ENCODE peak calls at places on chromosomes 2 and 18, in five cellular contexts. R is adipocyte, U is posterior cingulate gyrus, B is A172, N is T1000. C is an unnamed sample.

GRCh38 chr2:42917374-42918017 is 125.1 kb upstream of the HAAO start:
- DNase-seq in R (no peak), U (no peak), B (no peak), N (no peak), C (peak)

GRCh38 chr2:180443896-180444295 is 436.8 kb upstream of the CWC22 start:
- DNase-seq in R (peak), U (no peak), B (no peak), N (no peak), C (peak)

GRCh38 chr2:67268806-67269205 is 128.3 kb upstream of the ETAA1 start:
- DNase-seq in R (peak), U (no peak), B (peak), N (no peak), C (no peak)

GRCh38 chr18:76558881-76559667 is 64.0 kb upstream of the ZNF516 start:
- DNase-seq in R (peak), U (no peak), B (no peak), N (no peak), C (no peak)

GRCh38 chr2:237515166-237515565 is 28.1 kb downstream of the MLPH start:
- DNase-seq in R (no peak), U (no peak), B (no peak), N (no peak), C (no peak)

GRCh38 chr2:45862843-45863242 is 211.4 kb downstream of the PRKCE start:
- DNase-seq in R (no peak), U (no peak), B (no peak), N (no peak), C (no peak)

GRCh38 chr2:146239392-146240135 is 1605.3 kb upstream of the ACVR2A start:
- DNase-seq in R (peak), U (no peak), B (peak), N (no peak), C (no peak)

GRCh38 chr2:236633219-236633570 is 63.6 kb downstream of the ACKR3 start:
- DNase-seq in R (no peak), U (no peak), B (no peak), N (no peak), C (no peak)

GRCh38 chr2:24147364-24147763 is 24.1 kb downstream of the FAM228B start:
- DNase-seq in R (no peak), U (no peak), B (no peak), N (no peak), C (no peak)

GRCh38 chr2:236507393-236508085 is 62.1 kb upstream of the ACKR3 start:
- DNase-seq in R (peak), U (peak), B (no peak), N (no peak), C (peak)

GRCh38 chr2:11631462-11631861 is 38.5 kb downstream of the NTSR2 start:
- DNase-seq in R (no peak), U (no peak), B (no peak), N (no peak), C (no peak)

GRCh38 chr2:126882736-126883660 is 15.7 kb upstream of the TEX51 start:
- DNase-seq in R (no peak), U (no peak), B (no peak), N (no peak), C (no peak)

GRCh38 chr2:105655244-105655643 is 89.5 kb upstream of the NCK2 start:
- DNase-seq in R (peak), U (no peak), B (no peak), N (no peak), C (no peak)

GRCh38 chr2:240139011-240139441 is 1.4 kb downstream of the OTOS start:
- DNase-seq in R (no peak), U (no peak), B (no peak), N (no peak), C (no peak)

GRCh38 chr2:241110607-241111442 is 8.7 kb upstream of the MTERF4 start:
- DNase-seq in R (no peak), U (no peak), B (no peak), N (no peak), C (no peak)

GRCh38 chr2:235977445-235977844 is 190.7 kb downstream of the GBX2 start:
- DNase-seq in R (no peak), U (no peak), B (no peak), N (no peak), C (no peak)

GRCh38 chr2:239932881-239933735 is 92.0 kb downstream of the NDUFA10 start:
- DNase-seq in R (no peak), U (no peak), B (no peak), N (no peak), C (no peak)

GRCh38 chr2:172629586-172629985 is 73.7 kb downstream of the PDK1 start:
- DNase-seq in R (no peak), U (no peak), B (no peak), N (no peak), C (no peak)

GRCh38 chr2:239820836-239821693 is 204.1 kb downstream of the NDUFA10 start:
- DNase-seq in R (no peak), U (no peak), B (no peak), N (no peak), C (no peak)

GRCh38 chr18:45670281-45670962 is 53.6 kb upstream of the SLC14A1 start:
- DNase-seq in R (no peak), U (no peak), B (no peak), N (no peak), C (peak)

C was measured in keratinocyte.